ENCODE peak calls at places on chromosomes 13 and 19, in six cellular contexts. V is K562, K is A549, S is GM12878, A is HepG2, G is SK-N-SH. O is an unnamed sample.

GRCh38 chr19:982567-983170 is 1.5 kb upstream of the WDR18 start:
- DNase-seq in V (peak; percentile 89), K (peak; percentile 52), S (no peak), A (peak; percentile 49), G (peak; percentile 98), O (peak; percentile 95)

GRCh38 chr13:40164137-40164536 is 502.3 kb downstream of the FOXO1 start:
- DNase-seq in V (no peak), K (peak; percentile 22), S (no peak), A (no peak), G (no peak), O (no peak)

GRCh38 chr19:38726761-38727301 is 17.4 kb downstream of the CAPN12 start:
- DNase-seq in V (no peak), K (no peak), S (no peak), A (no peak), G (no peak), O (no peak)

GRCh38 chr19:46416077-46416709 is 2.8 kb upstream of the CCDC8 start:
- DNase-seq in V (peak; percentile 94), K (peak; percentile 85), S (no peak), A (peak; percentile 59), G (peak; percentile 95), O (no peak)

GRCh38 chr13:65468628-65469027 is 1761.5 kb downstream of the PCDH9 start:
- DNase-seq in V (no peak), K (no peak), S (no peak), A (no peak), G (no peak), O (no peak)

GRCh38 chr19:810077-810855 is 11.5 kb downstream of the PLPPR3 start:
- DNase-seq in V (peak; percentile 44), K (no peak), S (no peak), A (no peak), G (no peak), O (no peak)

GRCh38 chr19:38774181-38774950 is 1.0 kb upstream of the LGALS7 start:
- DNase-seq in V (no peak), K (no peak), S (no peak), A (no peak), G (no peak), O (no peak)

GRCh38 chr13:102566513-102566912 is 30.3 kb upstream of the TPP2 start:
- DNase-seq in V (no peak), K (no peak), S (no peak), A (no peak), G (no peak), O (no peak)

GRCh38 chr19:55091126-55091910 is 15.6 kb downstream of the EPS8L1 start:
- DNase-seq in V (no peak), K (no peak), S (no peak), A (no peak), G (no peak), O (no peak)

GRCh38 chr19:49327878-49328544 is 3.0 kb upstream of the SLC6A16 start:
- DNase-seq in V (peak; percentile 54), K (peak; percentile 51), S (no peak), A (peak; percentile 21), G (no peak), O (no peak)

GRCh38 chr13:35349673-35350278 is 126.7 kb downstream of the MAB21L1 start:
- DNase-seq in V (no peak), K (peak; percentile 22), S (peak; percentile 52), A (peak; percentile 92), G (no peak), O (no peak)

GRCh38 chr13:49759503-49759902 is 33.0 kb downstream of the KPNA3 start:
- DNase-seq in V (no peak), K (no peak), S (no peak), A (no peak), G (no peak), O (no peak)

GRCh38 chr13:83943530-83944279 is 61.4 kb upstream of the SLITRK1 start:
- DNase-seq in V (no peak), K (peak; percentile 7), S (no peak), A (peak; percentile 0), G (no peak), O (no peak)

GRCh38 chr13:41457589-41458186 is 338 bp downstream of the RGCC start:
- DNase-seq in V (peak; percentile 52), K (no peak), S (no peak), A (no peak), G (peak; percentile 66), O (peak; percentile 62)

GRCh38 chr13:37914781-37915391 is 45.3 kb upstream of the TRPC4 start:
- DNase-seq in V (no peak), K (no peak), S (no peak), A (no peak), G (no peak), O (no peak)

GRCh38 chr13:62185631-62186256 is 770.1 kb upstream of the PCDH20 start:
- DNase-seq in V (no peak), K (no peak), S (no peak), A (no peak), G (no peak), O (no peak)

GRCh38 chr19:42629191-42629590 is 34.5 kb upstream of the CEACAM8 start:
- DNase-seq in V (no peak), K (no peak), S (no peak), A (no peak), G (no peak), O (no peak)

GRCh38 chr13:24128112-24128511 is 32.4 kb upstream of the SPATA13 start:
- DNase-seq in V (no peak), K (no peak), S (no peak), A (no peak), G (no peak), O (no peak)

GRCh38 chr19:39341122-39341719 is 1.0 kb upstream of the SAMD4B start:
- DNase-seq in V (peak; percentile 47), K (no peak), S (no peak), A (no peak), G (peak; percentile 57), O (no peak)

GRCh38 chr19:34124828-34125227 is 47.5 kb upstream of the LSM14A start:
- DNase-seq in V (no peak), K (peak; percentile 39), S (no peak), A (peak; percentile 24), G (peak; percentile 24), O (no peak)

GRCh38 chr19:46886546-46887239 is 25.9 kb downstream of the ARHGAP35 start:
- DNase-seq in V (no peak), K (no peak), S (no peak), A (no peak), G (no peak), O (no peak)

GRCh38 chr13:30022796-30023195 is 172.4 kb upstream of the UBL3 start:
- DNase-seq in V (no peak), K (no peak), S (no peak), A (no peak), G (no peak), O (no peak)
- H3K4me3 ChIP-seq in V (no peak overlapping the region), K (no peak overlapping the region), S (no peak overlapping the region), A (no peak overlapping the region), G (no peak overlapping the region), O (no peak overlapping the region)

DNA sequence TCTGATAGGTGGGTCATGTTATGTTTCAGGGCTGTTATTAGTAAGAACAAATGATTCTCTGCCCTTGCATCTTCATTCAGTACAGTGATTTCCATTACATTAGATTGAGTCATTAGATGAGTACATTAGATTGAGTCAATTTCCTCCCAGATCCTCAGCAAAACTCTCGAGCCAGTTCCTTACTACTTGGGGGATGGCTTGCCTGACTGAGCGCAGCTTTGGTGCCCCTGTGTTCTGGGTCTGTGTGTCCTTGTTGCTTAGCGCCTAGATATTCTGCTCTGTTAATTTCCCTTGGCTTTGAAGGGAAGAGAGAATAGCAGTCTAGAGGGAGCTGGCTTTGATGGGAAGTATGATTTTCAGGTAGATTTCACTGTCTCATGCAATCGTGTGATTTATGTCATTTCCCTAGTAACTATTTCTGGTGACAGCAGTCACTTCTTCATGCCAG is 19.1 kb upstream of the SCEL start:
- DNase-seq in V (no peak), K (no peak), S (no peak), A (no peak), G (no peak), O (no peak)
- TF ChIP-seq CHD2 in V (no peak), K (no peak), S (no peak), A (no peak), G (no peak), O (no peak)

DNA sequence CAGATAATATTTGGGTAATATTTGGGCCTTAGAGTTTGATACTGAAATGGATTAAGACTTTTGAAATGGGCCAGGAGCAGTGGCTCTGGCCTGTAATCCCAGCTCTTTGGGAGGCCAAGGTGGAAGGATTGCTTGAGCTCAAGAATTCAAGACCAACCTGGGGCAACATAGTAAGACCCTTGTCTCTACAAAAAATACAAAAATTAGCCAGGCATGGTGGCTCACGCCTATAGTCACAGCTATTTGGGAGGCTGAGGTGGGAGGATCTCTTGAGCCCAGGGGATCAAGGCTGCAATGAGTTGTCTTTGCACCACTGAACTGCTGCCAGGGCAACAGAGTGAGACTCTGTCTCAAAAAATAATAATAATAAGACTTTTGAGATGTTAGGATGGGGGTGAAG is 926 bp upstream of the ZNF836 start:
- DNase-seq in V (no peak), K (no peak), S (no peak), A (no peak), G (no peak), O (no peak)
- H3K4me3 ChIP-seq in V (no peak overlapping the region), K (no peak overlapping the region), S (no peak overlapping the region), A (peak overlapping the region; percentile 88), G (peak overlapping the region; percentile 72), O (no peak overlapping the region)

GRCh38 chr19:4977299-4978174 is 8.6 kb downstream of the KDM4B start:
- DNase-seq in V (no peak), K (no peak), S (no peak), A (no peak), G (peak; percentile 81), O (no peak)

GRCh38 chr19:4972509-4973230 is 3.8 kb downstream of the KDM4B start:
- DNase-seq in V (no peak), K (peak; percentile 32), S (no peak), A (peak; percentile 74), G (peak; percentile 10), O (no peak)

GRCh38 chr19:4976412-4977298 is 7.7 kb downstream of the KDM4B start:
- DNase-seq in V (no peak), K (peak; percentile 79), S (no peak), A (peak; percentile 53), G (peak; percentile 47), O (no peak)

GRCh38 chr19:4971816-4972495 is 3.0 kb downstream of the KDM4B start:
- DNase-seq in V (no peak), K (no peak), S (no peak), A (no peak), G (peak; percentile 34), O (no peak)

GRCh38 chr19:4974855-4975469 is 6.0 kb downstream of the KDM4B start:
- DNase-seq in V (no peak), K (no peak), S (no peak), A (no peak), G (no peak), O (no peak)
- TF ChIP-seq CHD2 in V (no peak), K (no peak), S (no peak), A (no peak), G (no peak), O (no peak)

DNA sequence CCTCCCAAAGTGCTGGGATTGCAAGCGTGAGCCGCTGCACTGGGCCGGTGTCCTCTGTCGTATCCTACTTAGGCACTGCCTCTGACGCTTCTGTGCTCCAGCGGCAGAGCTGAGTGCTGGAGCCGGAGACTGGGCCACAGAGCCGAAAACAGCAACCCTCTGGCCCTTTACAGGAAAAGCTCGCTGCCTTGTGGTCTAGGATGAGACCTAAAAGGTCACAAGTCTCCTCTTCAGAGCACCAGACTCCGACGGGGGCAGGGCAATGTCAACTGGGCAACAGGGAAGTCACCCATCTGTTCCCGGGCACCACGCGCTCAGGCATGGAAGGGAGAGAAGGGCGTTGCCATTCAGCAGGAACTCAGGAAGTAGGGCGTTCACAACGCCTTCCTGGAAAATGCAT is 91.7 kb downstream of the GADD45B start:
- DNase-seq in V (no peak), K (no peak), S (no peak), A (no peak), G (no peak), O (no peak)
- H3K4me3 ChIP-seq in V (no peak overlapping the region), K (no peak overlapping the region), S (no peak overlapping the region), A (no peak overlapping the region), G (no peak overlapping the region), O (no peak overlapping the region)

GRCh38 chr19:44672226-44672625 is 944 bp downstream of the CEACAM19 start:
- DNase-seq in V (no peak), K (no peak), S (no peak), A (no peak), G (no peak), O (no peak)
- TF ChIP-seq CHD2 in V (no peak), K (no peak), S (no peak), A (no peak), G (no peak), O (no peak)

O was measured in H1.